ENCODE peak calls at places on chromosomes 1 and 21, in ten cellular contexts. G is activated naive CD4-positive, alpha-beta T cell treated with anti-CD3 and anti-CD28 coated beads for 36 hours; N is stimulated activated CD8-positive, alpha-beta memory T cell treated with anti-CD3 and anti-CD28 coated beads, Interleukin-15, amount 100 ng/mL, for 4 hours; M is HCEC 1CT; Z is T-helper 9 cell; A is left lung; W is right cardiac atrium; V is skeletal muscle cell; O is stimulated activated naive CD4-positive, alpha-beta T cell treated with Interleukin-2 at 50 U/mL for 16 hours; J is A549. C is an unnamed sample.

GRCh38 chr1:39672551-39672947 is 642 bp upstream of the NT5C1A start:
- DNase-seq in G (peak; percentile 54), N (no peak), M (no peak), Z (no peak), A (no peak), W (peak; percentile 71), V (no peak), O (no peak), J (peak; percentile 14), C (no peak)

GRCh38 chr1:216855810-216856209 is 132.6 kb upstream of the ESRRG start:
- DNase-seq in G (no peak), N (no peak), M (no peak), Z (no peak), A (no peak), W (no peak), V (no peak), O (no peak), J (no peak), C (no peak)

GRCh38 chr1:204177133-204177532 is 11.0 kb upstream of the REN start:
- DNase-seq in G (no peak), N (no peak), M (no peak), Z (no peak), A (no peak), W (no peak), V (no peak), O (no peak), J (no peak), C (no peak)

GRCh38 chr1:115114308-115114707 is 25.0 kb upstream of the TSPAN2 start:
- DNase-seq in G (no peak), N (no peak), M (no peak), Z (no peak), A (no peak), W (peak; percentile 52), V (no peak), O (no peak), J (no peak), C (no peak)

GRCh38 chr1:7831458-7831857 is 21.4 kb downstream of the UTS2 start:
- DNase-seq in G (no peak), N (no peak), M (no peak), Z (no peak), A (no peak), W (no peak), V (no peak), O (no peak), J (no peak), C (no peak)

GRCh38 chr1:42145726-42146125 is 7.5 kb upstream of the GUCA2B start:
- DNase-seq in G (no peak), N (no peak), M (no peak), Z (no peak), A (no peak), W (no peak), V (no peak), O (no peak), J (no peak), C (no peak)

GRCh38 chr21:16569679-16570078 is 839.9 kb downstream of the USP25 start:
- DNase-seq in G (no peak), N (no peak), M (peak; percentile 57), Z (no peak), A (no peak), W (no peak), V (no peak), O (no peak), J (no peak), C (no peak)

GRCh38 chr1:24003331-24003972 is 23.3 kb upstream of the SRSF10 start:
- DNase-seq in G (no peak), N (no peak), M (peak; percentile 73), Z (no peak), A (no peak), W (no peak), V (peak; percentile 97), O (no peak), J (no peak), C (no peak)

GRCh38 chr1:202698276-202698675 is 12.0 kb downstream of the SYT2 start:
- DNase-seq in G (no peak), N (no peak), M (no peak), Z (no peak), A (no peak), W (no peak), V (no peak), O (no peak), J (no peak), C (no peak)

GRCh38 chr1:206663832-206664652 is 20.7 kb upstream of the MAPKAPK2 start:
- DNase-seq in G (peak; percentile 87), N (peak; percentile 18), M (peak; percentile 53), Z (peak; percentile 59), A (peak; percentile 46), W (peak; percentile 83), V (no peak), O (peak; percentile 47), J (peak; percentile 65), C (no peak)

GRCh38 chr1:53218201-53218600 is 2.2 kb downstream of the CZIB start:
- DNase-seq in G (no peak), N (no peak), M (no peak), Z (no peak), A (no peak), W (peak; percentile 20), V (no peak), O (no peak), J (no peak), C (no peak)

GRCh38 chr1:236251587-236251986 is 30.2 kb downstream of the ERO1B start:
- DNase-seq in G (no peak), N (no peak), M (no peak), Z (no peak), A (no peak), W (no peak), V (no peak), O (no peak), J (no peak), C (no peak)

GRCh38 chr1:15820478-15820877 is 13.0 kb upstream of the UQCRHL start:
- DNase-seq in G (no peak), N (no peak), M (no peak), Z (no peak), A (no peak), W (no peak), V (no peak), O (no peak), J (no peak), C (no peak)

GRCh38 chr21:25054689-25055088 is 552.6 kb downstream of the MRPL39 start:
- DNase-seq in G (no peak), N (no peak), M (no peak), Z (no peak), A (no peak), W (no peak), V (no peak), O (no peak), J (no peak), C (no peak)

GRCh38 chr1:3032970-3033794 is 11.9 kb downstream of the ACTRT2 start:
- DNase-seq in G (peak; percentile 53), N (peak; percentile 38), M (no peak), Z (peak; percentile 17), A (peak; percentile 30), W (no peak), V (no peak), O (no peak), J (no peak), C (no peak)

GRCh38 chr1:54710841-54711240 is 4.8 kb upstream of the TTC4 start:
- DNase-seq in G (no peak), N (no peak), M (no peak), Z (no peak), A (no peak), W (no peak), V (no peak), O (no peak), J (no peak), C (no peak)

GRCh38 chr1:221683681-221684080 is 58.2 kb downstream of the DUSP10 start:
- DNase-seq in G (no peak), N (no peak), M (no peak), Z (no peak), A (no peak), W (no peak), V (no peak), O (no peak), J (no peak), C (no peak)

GRCh38 chr1:92747735-92748134 is 37.2 kb downstream of the EVI5 start:
- DNase-seq in G (no peak), N (no peak), M (no peak), Z (no peak), A (no peak), W (no peak), V (no peak), O (no peak), J (no peak), C (no peak)

GRCh38 chr1:193537266-193538003 is 351.0 kb upstream of the B3GALT2 start:
- DNase-seq in G (peak; percentile 91), N (peak; percentile 53), M (no peak), Z (peak; percentile 26), A (no peak), W (no peak), V (no peak), O (peak; percentile 74), J (no peak), C (no peak)

GRCh38 chr1:201020647-201021332 is 2.7 kb downstream of the KIF21B start:
- DNase-seq in G (peak; percentile 67), N (no peak), M (peak; percentile 16), Z (no peak), A (no peak), W (no peak), V (no peak), O (peak; percentile 21), J (peak; percentile 78), C (no peak)

GRCh38 chr21:46112731-46113215 is 14.9 kb downstream of the COL6A2 start:
- DNase-seq in G (peak; percentile 1), N (no peak), M (no peak), Z (no peak), A (peak; percentile 26), W (peak; percentile 34), V (no peak), O (no peak), J (no peak), C (no peak)

GRCh38 chr1:95407864-95408291 is 173.9 kb downstream of the RWDD3 start:
- DNase-seq in G (no peak), N (no peak), M (no peak), Z (no peak), A (no peak), W (no peak), V (no peak), O (no peak), J (no peak), C (no peak)

GRCh38 chr1:206445116-206445515 is 25.2 kb upstream of the IKBKE start:
- DNase-seq in G (no peak), N (no peak), M (no peak), Z (no peak), A (no peak), W (peak; percentile 78), V (no peak), O (no peak), J (no peak), C (no peak)

GRCh38 chr1:201104141-201104540 is 8.1 kb downstream of the CACNA1S start:
- DNase-seq in G (no peak), N (no peak), M (no peak), Z (no peak), A (no peak), W (no peak), V (no peak), O (no peak), J (no peak), C (no peak)

GRCh38 chr1:107477233-107477632 is 336.4 kb downstream of the NTNG1 start:
- DNase-seq in G (peak; percentile 16), N (no peak), M (no peak), Z (no peak), A (no peak), W (no peak), V (no peak), O (no peak), J (no peak), C (no peak)

GRCh38 chr1:201348211-201348566 is 29.3 kb downstream of the TNNT2 start:
- DNase-seq in G (peak; percentile 52), N (no peak), M (peak; percentile 51), Z (no peak), A (no peak), W (no peak), V (peak; percentile 21), O (no peak), J (peak; percentile 92), C (peak; percentile 88)

GRCh38 chr1:203325418-203326091 is 20.2 kb downstream of the BTG2 start:
- DNase-seq in G (no peak), N (no peak), M (no peak), Z (no peak), A (peak; percentile 76), W (peak; percentile 88), V (no peak), O (no peak), J (no peak), C (no peak)

GRCh38 chr1:29655945-29656866 is 419.9 kb downstream of the PTPRU start:
- DNase-seq in G (no peak), N (no peak), M (no peak), Z (no peak), A (no peak), W (no peak), V (no peak), O (no peak), J (no peak), C (no peak)

C was measured in H54.